ENCODE peak calls at places on chromosomes 4 and X, in eight cellular contexts. One of them, this sample, is unnamed.

GRCh38 chrX:79366888-79367749 is at the start of gene ITM2A:
- DNase-seq in NCI-H1105 treated with DMSO at 0.1 percent for 48 hours: no peak
- DNase-seq in spleen: peak
- DNase-seq in activated CD8-positive, alpha-beta memory T cell treated with anti-CD3 and anti-CD28 coated beads for 4 hours: peak
- DNase-seq in posterior vena cava: peak
- DNase-seq in aorta: peak
- DNase-seq in osteocyte: no peak
- DNase-seq in islet precursor cell: peak
- DNase-seq in this sample: peak

GRCh38 chr4:153962311-153963039 is 173.6 kb upstream of the SFRP2 start:
- DNase-seq in NCI-H1105 treated with DMSO at 0.1 percent for 48 hours: no peak
- DNase-seq in spleen: no peak
- DNase-seq in activated CD8-positive, alpha-beta memory T cell treated with anti-CD3 and anti-CD28 coated beads for 4 hours: no peak
- DNase-seq in posterior vena cava: no peak
- DNase-seq in aorta: no peak
- DNase-seq in osteocyte: no peak
- DNase-seq in islet precursor cell: no peak
- DNase-seq in this sample: no peak

GRCh38 chr4:24559032-24559821 is 25.1 kb downstream of the DHX15 start:
- DNase-seq in NCI-H1105 treated with DMSO at 0.1 percent for 48 hours: no peak
- DNase-seq in spleen: no peak
- DNase-seq in activated CD8-positive, alpha-beta memory T cell treated with anti-CD3 and anti-CD28 coated beads for 4 hours: no peak
- DNase-seq in posterior vena cava: no peak
- DNase-seq in aorta: no peak
- DNase-seq in osteocyte: no peak
- DNase-seq in islet precursor cell: no peak
- DNase-seq in this sample: no peak

GRCh38 chrX:108731144-108731543 is 5.2 kb downstream of the IRS4 start:
- DNase-seq in NCI-H1105 treated with DMSO at 0.1 percent for 48 hours: no peak
- DNase-seq in spleen: no peak
- DNase-seq in activated CD8-positive, alpha-beta memory T cell treated with anti-CD3 and anti-CD28 coated beads for 4 hours: no peak
- DNase-seq in posterior vena cava: no peak
- DNase-seq in aorta: no peak
- DNase-seq in osteocyte: no peak
- DNase-seq in islet precursor cell: no peak
- DNase-seq in this sample: no peak

GRCh38 chr4:89715611-89716010 is 121.3 kb downstream of the SNCA start:
- DNase-seq in NCI-H1105 treated with DMSO at 0.1 percent for 48 hours: no peak
- DNase-seq in spleen: no peak
- DNase-seq in activated CD8-positive, alpha-beta memory T cell treated with anti-CD3 and anti-CD28 coated beads for 4 hours: no peak
- DNase-seq in posterior vena cava: no peak
- DNase-seq in aorta: no peak
- DNase-seq in osteocyte: no peak
- DNase-seq in islet precursor cell: no peak
- DNase-seq in this sample: no peak

GRCh38 chr4:28287837-28288236 is 1427.2 kb downstream of the STIM2 start:
- DNase-seq in NCI-H1105 treated with DMSO at 0.1 percent for 48 hours: no peak
- DNase-seq in spleen: no peak
- DNase-seq in activated CD8-positive, alpha-beta memory T cell treated with anti-CD3 and anti-CD28 coated beads for 4 hours: no peak
- DNase-seq in posterior vena cava: peak
- DNase-seq in aorta: no peak
- DNase-seq in osteocyte: no peak
- DNase-seq in islet precursor cell: peak
- DNase-seq in this sample: no peak

GRCh38 chr4:130736436-130737185 is 1640.7 kb downstream of the C4orf33 start:
- DNase-seq in NCI-H1105 treated with DMSO at 0.1 percent for 48 hours: no peak
- DNase-seq in spleen: peak
- DNase-seq in activated CD8-positive, alpha-beta memory T cell treated with anti-CD3 and anti-CD28 coated beads for 4 hours: no peak
- DNase-seq in posterior vena cava: no peak
- DNase-seq in aorta: no peak
- DNase-seq in osteocyte: no peak
- DNase-seq in islet precursor cell: no peak
- DNase-seq in this sample: no peak

GRCh38 chrX:130053236-130053635 is 57.1 kb downstream of the ELF4 start:
- DNase-seq in NCI-H1105 treated with DMSO at 0.1 percent for 48 hours: no peak
- DNase-seq in spleen: no peak
- DNase-seq in activated CD8-positive, alpha-beta memory T cell treated with anti-CD3 and anti-CD28 coated beads for 4 hours: no peak
- DNase-seq in posterior vena cava: no peak
- DNase-seq in aorta: no peak
- DNase-seq in osteocyte: no peak
- DNase-seq in islet precursor cell: no peak
- DNase-seq in this sample: no peak

GRCh38 chr4:3122081-3122563 is 47.6 kb downstream of the HTT start:
- DNase-seq in NCI-H1105 treated with DMSO at 0.1 percent for 48 hours: no peak
- DNase-seq in spleen: no peak
- DNase-seq in activated CD8-positive, alpha-beta memory T cell treated with anti-CD3 and anti-CD28 coated beads for 4 hours: no peak
- DNase-seq in posterior vena cava: no peak
- DNase-seq in aorta: no peak
- DNase-seq in osteocyte: no peak
- DNase-seq in islet precursor cell: no peak
- DNase-seq in this sample: no peak

GRCh38 chrX:39955621-39956020 is 142.1 kb downstream of the BCOR start:
- DNase-seq in NCI-H1105 treated with DMSO at 0.1 percent for 48 hours: no peak
- DNase-seq in spleen: no peak
- DNase-seq in activated CD8-positive, alpha-beta memory T cell treated with anti-CD3 and anti-CD28 coated beads for 4 hours: no peak
- DNase-seq in posterior vena cava: no peak
- DNase-seq in aorta: no peak
- DNase-seq in osteocyte: no peak
- DNase-seq in islet precursor cell: no peak
- DNase-seq in this sample: no peak

GRCh38 chrX:14899607-14900006 is 26.4 kb downstream of the MOSPD2 start:
- DNase-seq in NCI-H1105 treated with DMSO at 0.1 percent for 48 hours: no peak
- DNase-seq in spleen: no peak
- DNase-seq in activated CD8-positive, alpha-beta memory T cell treated with anti-CD3 and anti-CD28 coated beads for 4 hours: no peak
- DNase-seq in posterior vena cava: no peak
- DNase-seq in aorta: no peak
- DNase-seq in osteocyte: no peak
- DNase-seq in islet precursor cell: no peak
- DNase-seq in this sample: no peak

GRCh38 chr4:143286733-143287570 is 49.7 kb upstream of the GAB1 start:
- DNase-seq in NCI-H1105 treated with DMSO at 0.1 percent for 48 hours: no peak
- DNase-seq in spleen: no peak
- DNase-seq in activated CD8-positive, alpha-beta memory T cell treated with anti-CD3 and anti-CD28 coated beads for 4 hours: no peak
- DNase-seq in posterior vena cava: no peak
- DNase-seq in aorta: no peak
- DNase-seq in osteocyte: no peak
- DNase-seq in islet precursor cell: no peak
- DNase-seq in this sample: no peak

GRCh38 chr4:62449538-62449937 is 1249.4 kb downstream of the ADGRL3 start:
- DNase-seq in NCI-H1105 treated with DMSO at 0.1 percent for 48 hours: no peak
- DNase-seq in spleen: no peak
- DNase-seq in activated CD8-positive, alpha-beta memory T cell treated with anti-CD3 and anti-CD28 coated beads for 4 hours: no peak
- DNase-seq in posterior vena cava: no peak
- DNase-seq in aorta: no peak
- DNase-seq in osteocyte: no peak
- DNase-seq in islet precursor cell: no peak
- DNase-seq in this sample: no peak

GRCh38 chr4:186685744-186686143 is 37.9 kb downstream of the FAT1 start:
- DNase-seq in NCI-H1105 treated with DMSO at 0.1 percent for 48 hours: no peak
- DNase-seq in spleen: no peak
- DNase-seq in activated CD8-positive, alpha-beta memory T cell treated with anti-CD3 and anti-CD28 coated beads for 4 hours: no peak
- DNase-seq in posterior vena cava: no peak
- DNase-seq in aorta: no peak
- DNase-seq in osteocyte: no peak
- DNase-seq in islet precursor cell: peak
- DNase-seq in this sample: no peak

GRCh38 chr4:6437682-6438264 is 34.6 kb downstream of the PPP2R2C start:
- DNase-seq in NCI-H1105 treated with DMSO at 0.1 percent for 48 hours: no peak
- DNase-seq in spleen: no peak
- DNase-seq in activated CD8-positive, alpha-beta memory T cell treated with anti-CD3 and anti-CD28 coated beads for 4 hours: no peak
- DNase-seq in posterior vena cava: peak
- DNase-seq in aorta: peak
- DNase-seq in osteocyte: no peak
- DNase-seq in islet precursor cell: no peak
- DNase-seq in this sample: no peak